ENCODE peak calls at places on chromosomes 5 and 9, in four cellular contexts. One of them, this sample, is unnamed. For H3K9me3, the result is how much of the 10 kb centered on the place peaks cover.

GRCh38 chr9:101369286-101369685 is 15.5 kb downstream of the BAAT start:
- DNase-seq in suprapubic skin: no peak
- DNase-seq in stomach: no peak
- DNase-seq in GM12878: no peak
- DNase-seq in this sample: no peak

GRCh38 chr9:131717719-131718460 is 22.0 kb downstream of the RAPGEF1 start:
- DNase-seq in stomach: no peak
- DNase-seq in GM12878: no peak
- DNase-seq in suprapubic skin: no peak
- DNase-seq in this sample: no peak

GRCh38 chr9:92970467-92970923 is 23.2 kb downstream of the FGD3 start:
- DNase-seq in suprapubic skin: peak
- DNase-seq in GM12878: no peak
- DNase-seq in stomach: peak
- DNase-seq in this sample: no peak

GRCh38 chr9:5568868-5569267 is 58.5 kb downstream of the PDCD1LG2 start:
- DNase-seq in GM12878: no peak
- DNase-seq in stomach: no peak
- DNase-seq in suprapubic skin: no peak
- DNase-seq in this sample: no peak

GRCh38 chr9:96620832-96621269 is 1.2 kb upstream of the CDC14B start:
- DNase-seq in suprapubic skin: no peak
- DNase-seq in stomach: no peak
- DNase-seq in GM12878: no peak
- DNase-seq in this sample: no peak

GRCh38 chr5:109755761-109756160 is 66.0 kb downstream of the MAN2A1 start:
- DNase-seq in GM12878: no peak
- DNase-seq in suprapubic skin: no peak
- DNase-seq in stomach: no peak
- DNase-seq in this sample: no peak

GRCh38 chr5:114380721-114381120 is 18.9 kb downstream of the KCNN2 start:
- DNase-seq in GM12878: no peak
- DNase-seq in stomach: no peak
- DNase-seq in suprapubic skin: no peak
- DNase-seq in this sample: no peak

GRCh38 chr5:151718168-151718567 is 31.5 kb upstream of the SPARC start:
- DNase-seq in suprapubic skin: no peak
- DNase-seq in stomach: no peak
- DNase-seq in GM12878: no peak
- DNase-seq in this sample: no peak

GRCh38 chr9:86971742-86972141 is 24.4 kb upstream of the GAS1 start:
- DNase-seq in GM12878: no peak
- DNase-seq in suprapubic skin: no peak
- DNase-seq in stomach: no peak
- DNase-seq in this sample: no peak

GRCh38 chr9:109320338-109320733 is 523 bp downstream of the EPB41L4B start:
- DNase-seq in suprapubic skin: no peak
- DNase-seq in GM12878: no peak
- DNase-seq in stomach: no peak
- DNase-seq in this sample: no peak

GRCh38 chr5:16626696-16627264 is 10.0 kb upstream of the RETREG1 start:
- DNase-seq in stomach: no peak
- DNase-seq in GM12878: peak
- DNase-seq in suprapubic skin: no peak
- DNase-seq in this sample: no peak

GRCh38 chr5:3226171-3226570 is 369.5 kb upstream of the IRX1 start:
- DNase-seq in GM12878: no peak
- DNase-seq in stomach: no peak
- DNase-seq in suprapubic skin: no peak
- DNase-seq in this sample: no peak

GRCh38 chr9:112863214-112863613 is 27.5 kb downstream of the SLC46A2 start:
- DNase-seq in stomach: no peak
- DNase-seq in GM12878: no peak
- DNase-seq in suprapubic skin: no peak
- DNase-seq in this sample: peak

GRCh38 chr5:152634596-152634995 is 229.5 kb upstream of the NMUR2 start:
- DNase-seq in stomach: no peak
- DNase-seq in GM12878: no peak
- DNase-seq in suprapubic skin: no peak
- DNase-seq in this sample: no peak

GRCh38 chr5:73692166-73692640 is 66.2 kb downstream of the ARHGEF28 start:
- DNase-seq in stomach: no peak
- DNase-seq in GM12878: no peak
- DNase-seq in suprapubic skin: no peak
- DNase-seq in this sample: no peak

GRCh38 chr9:22447607-22448305 is 1.1 kb downstream of the DMRTA1 start:
- DNase-seq in stomach: peak
- DNase-seq in GM12878: no peak
- DNase-seq in suprapubic skin: no peak
- DNase-seq in this sample: no peak

GRCh38 chr5:149367249-149367971 is 9.6 kb downstream of the PCYOX1L start:
- DNase-seq in suprapubic skin: no peak
- DNase-seq in stomach: peak
- DNase-seq in GM12878: no peak
- DNase-seq in this sample: no peak

GRCh38 chr5:134252671-134253070 is 26.8 kb upstream of the PPP2CA start:
- DNase-seq in GM12878: no peak
- DNase-seq in suprapubic skin: no peak
- DNase-seq in stomach: no peak
- DNase-seq in this sample: no peak

GRCh38 chr5:7597058-7597457 is 201.1 kb downstream of the ADCY2 start:
- DNase-seq in suprapubic skin: no peak
- DNase-seq in GM12878: no peak
- DNase-seq in stomach: peak
- DNase-seq in this sample: no peak

GRCh38 chr5:83436276-83436675 is 35.3 kb upstream of the VCAN start:
- DNase-seq in stomach: no peak
- DNase-seq in suprapubic skin: no peak
- DNase-seq in GM12878: no peak
- DNase-seq in this sample: no peak

GRCh38 chr5:109225695-109226094 is 184.1 kb downstream of the PJA2 start:
- DNase-seq in GM12878: no peak
- DNase-seq in stomach: no peak
- DNase-seq in suprapubic skin: no peak
- DNase-seq in this sample: no peak

GRCh38 chr5:67366256-67366655 is 169.7 kb upstream of the CD180 start:
- DNase-seq in suprapubic skin: no peak
- DNase-seq in GM12878: no peak
- DNase-seq in stomach: no peak
- DNase-seq in this sample: no peak

GRCh38 chr9:3370715-3371114 is 155.1 kb downstream of the RFX3 start:
- DNase-seq in stomach: no peak
- DNase-seq in GM12878: no peak
- DNase-seq in suprapubic skin: no peak
- DNase-seq in this sample: no peak

GRCh38 chr9:26975728-26976707 is 19.8 kb downstream of the IFT74 start:
- DNase-seq in suprapubic skin: no peak
- DNase-seq in GM12878: no peak
- DNase-seq in stomach: peak
- DNase-seq in this sample: no peak

GRCh38 chr5:141427783-141428426 is 2.4 kb upstream of the PCDHGA12 start:
- DNase-seq in suprapubic skin: no peak
- DNase-seq in stomach: no peak
- DNase-seq in GM12878: no peak
- DNase-seq in this sample: no peak

GRCh38 chr5:141431286-141431685 is 979 bp downstream of the PCDHGA12 start:
- DNase-seq in suprapubic skin: no peak
- DNase-seq in stomach: no peak
- DNase-seq in GM12878: no peak
- DNase-seq in this sample: no peak

GRCh38 chr5:141434006-141434405 is 3.7 kb downstream of the PCDHGA12 start:
- DNase-seq in GM12878: no peak
- DNase-seq in stomach: no peak
- DNase-seq in suprapubic skin: no peak
- DNase-seq in this sample: no peak

GRCh38 chr5:141430332-141431113 is at the start of gene PCDHGA12:
- DNase-seq in suprapubic skin: no peak
- DNase-seq in GM12878: peak
- DNase-seq in stomach: no peak
- DNase-seq in this sample: no peak
- H3K9me3 ChIP-seq in suprapubic skin: half or more
- H3K9me3 ChIP-seq in GM12878: under half
- H3K9me3 ChIP-seq in stomach: half or more
- H3K9me3 ChIP-seq in this sample: half or more

DNA sequence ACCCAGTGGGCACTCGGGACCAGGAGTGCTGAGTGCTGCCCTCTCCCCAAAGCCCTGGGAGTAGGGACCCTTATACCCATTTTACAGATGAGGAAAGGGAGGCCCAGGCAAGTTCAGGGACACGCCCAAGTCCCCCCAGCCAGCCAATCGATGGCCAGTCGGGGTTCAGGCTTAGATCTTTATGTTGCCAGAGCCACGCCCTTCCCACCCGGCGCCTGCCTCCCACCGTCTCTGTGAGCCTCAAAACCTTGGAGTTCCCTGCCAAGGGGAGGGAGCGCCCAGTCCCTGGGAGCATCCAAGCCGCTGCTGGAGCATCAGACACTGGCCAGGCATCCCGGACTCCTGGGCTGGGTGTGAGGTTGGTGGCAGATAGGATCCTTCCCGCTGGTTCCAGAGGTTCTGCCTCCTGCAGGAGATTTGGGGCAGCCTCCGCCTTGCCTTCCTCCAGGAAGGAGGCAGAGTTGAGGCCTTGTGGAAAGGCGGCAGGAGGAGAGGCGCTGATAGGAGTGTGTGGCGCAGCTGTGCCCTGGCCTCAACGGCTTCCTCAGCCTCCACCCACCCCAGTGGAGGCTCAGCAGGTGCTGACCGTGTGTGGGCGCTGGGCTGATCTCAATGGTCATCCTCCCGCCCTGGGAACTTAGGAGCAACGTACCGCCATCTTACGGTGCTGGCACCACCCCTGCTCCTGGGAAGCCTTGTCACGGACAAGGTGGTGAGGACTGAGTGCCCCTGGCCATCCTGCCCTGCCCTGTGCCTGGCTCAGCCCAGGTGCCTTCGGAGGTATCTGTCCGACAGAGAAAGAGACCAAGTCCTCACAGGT is 10.1 kb downstream of the NCS1 start:
- DNase-seq in GM12878: no peak
- DNase-seq in stomach: no peak
- DNase-seq in suprapubic skin: no peak
- DNase-seq in this sample: no peak
- TF ChIP-seq POLR2A in GM12878: no peak
- TF ChIP-seq POLR2A in stomach: no peak
- TF ChIP-seq POLR2A in suprapubic skin: no peak
- TF ChIP-seq POLR2A in this sample: no peak

GRCh38 chr9:1184146-1184545 is 134.0 kb downstream of the DMRT2 start:
- DNase-seq in suprapubic skin: no peak
- DNase-seq in stomach: no peak
- DNase-seq in GM12878: no peak
- DNase-seq in this sample: no peak
- H3K9me3 ChIP-seq in suprapubic skin: under half
- H3K9me3 ChIP-seq in stomach: under half
- H3K9me3 ChIP-seq in GM12878: under half
- H3K9me3 ChIP-seq in this sample: under half

GRCh38 chr5:1523793-1524480 is at the start of gene LPCAT1:
- DNase-seq in GM12878: no peak
- DNase-seq in stomach: peak
- DNase-seq in suprapubic skin: peak
- DNase-seq in this sample: peak
- TF ChIP-seq POLR2A in GM12878: peak
- TF ChIP-seq POLR2A in stomach: no peak
- TF ChIP-seq POLR2A in suprapubic skin: no peak
- TF ChIP-seq POLR2A in this sample: no peak

DNA sequence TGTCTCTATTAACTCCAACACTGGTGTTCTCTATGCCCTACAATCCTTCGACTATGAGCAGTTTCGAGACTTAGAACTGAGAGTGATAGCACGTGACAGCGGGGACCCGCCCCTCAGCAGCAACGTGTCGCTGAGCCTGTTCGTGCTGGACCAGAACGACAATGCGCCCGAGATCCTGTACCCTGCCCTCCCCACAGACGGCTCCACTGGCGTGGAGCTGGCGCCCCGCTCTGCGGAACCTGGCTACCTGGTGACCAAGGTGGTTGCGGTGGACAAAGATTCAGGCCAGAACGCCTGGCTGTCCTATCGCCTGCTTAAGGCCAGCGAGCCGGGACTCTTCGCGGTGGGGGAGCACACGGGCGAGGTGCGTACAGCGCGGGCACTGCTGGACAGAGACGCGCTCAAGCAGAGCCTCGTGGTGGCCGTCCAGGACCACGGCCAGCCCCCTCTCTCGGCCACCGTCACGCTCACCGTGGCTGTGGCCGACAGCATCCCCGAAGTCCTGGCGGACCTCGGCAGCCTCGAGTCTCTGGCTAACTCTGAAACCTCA is 2.0 kb downstream of the PCDHGA11 start:
- DNase-seq in stomach: no peak
- DNase-seq in GM12878: no peak
- DNase-seq in suprapubic skin: no peak
- DNase-seq in this sample: no peak
- H3K9me3 ChIP-seq in stomach: half or more
- H3K9me3 ChIP-seq in GM12878: under half
- H3K9me3 ChIP-seq in suprapubic skin: half or more
- H3K9me3 ChIP-seq in this sample: half or more

DNA sequence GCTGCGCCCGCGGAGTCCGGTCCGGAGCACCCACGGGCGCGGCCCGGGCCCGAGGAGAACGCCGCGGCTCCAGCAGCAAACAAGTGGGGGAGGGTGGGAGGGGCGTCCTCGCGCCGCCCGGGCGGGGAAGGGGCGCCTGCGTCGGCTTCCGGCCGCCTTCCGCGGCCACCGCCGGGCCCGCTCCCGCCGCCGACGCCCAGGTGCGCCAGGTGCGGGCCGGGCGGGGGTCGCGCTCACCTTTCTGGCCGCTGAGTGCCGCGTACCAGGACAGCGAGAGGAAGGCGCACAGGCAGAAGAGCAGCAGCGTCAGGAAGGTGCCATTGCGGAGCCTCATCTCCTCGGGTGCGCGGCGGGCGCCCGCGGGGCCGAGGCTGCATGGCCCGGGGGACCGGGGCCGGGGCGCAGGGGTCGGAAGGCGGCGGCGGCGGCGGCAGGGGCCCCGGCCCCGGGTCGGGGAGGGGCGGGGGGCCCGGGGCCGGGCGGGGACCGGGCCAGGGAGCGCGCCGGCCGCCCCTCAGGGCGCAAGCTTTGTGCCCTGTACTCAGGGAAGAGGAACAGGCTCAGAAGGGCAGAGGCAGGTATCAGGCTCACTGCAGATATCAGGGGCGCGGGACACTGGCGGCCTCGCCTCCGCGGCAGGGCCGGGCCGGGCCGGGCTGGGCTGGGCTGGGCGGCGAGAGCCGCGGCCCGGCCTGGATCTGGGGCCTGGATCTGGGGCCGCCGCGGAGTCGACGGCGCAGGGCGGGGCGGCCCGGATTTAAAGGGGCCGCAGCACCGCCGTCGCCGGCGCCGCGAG is at the start of gene MGAT4B:
- DNase-seq in stomach: peak
- DNase-seq in GM12878: no peak
- DNase-seq in suprapubic skin: peak
- DNase-seq in this sample: peak
- TF ChIP-seq POLR2A in stomach: no peak
- TF ChIP-seq POLR2A in GM12878: peak
- TF ChIP-seq POLR2A in suprapubic skin: no peak
- TF ChIP-seq POLR2A in this sample: no peak

This sample was measured in spleen.